ENCODE peak calls at places on chromosome 12, in ten cellular contexts. O is EL; Q is naive thymus-derived CD8-positive, alpha-beta T cell; C is Right ventricle myocardium superior; A is fibroblast of pulmonary artery; X is NCI-H2081; D is HTR-8/SVneo; L is nephron progenitor cell; S is lung microvascular endothelial cell; W is neural crest cell. R is an unnamed sample.

GRCh38 chr12:58069268-58069967 is 128.1 kb downstream of the ATP23 start:
- DNase-seq in O (peak), Q (no peak), C (no peak), A (peak), X (no peak), D (no peak), L (no peak), S (no peak), W (no peak), R (no peak)

GRCh38 chr12:62934799-62935674 is at the start of gene PPM1H:
- DNase-seq in O (peak), Q (peak), C (peak), A (peak), X (peak), D (peak), L (peak), S (peak), W (peak), R (peak)

GRCh38 chr12:75542942-75543341 is 31.5 kb upstream of the KRR1 start:
- DNase-seq in O (no peak), Q (no peak), C (no peak), A (peak), X (no peak), D (no peak), L (no peak), S (no peak), W (no peak), R (no peak)

GRCh38 chr12:49838973-49839633 is 3.8 kb downstream of the BCDIN3D start:
- DNase-seq in O (peak), Q (peak), C (no peak), A (peak), X (peak), D (peak), L (peak), S (peak), W (peak), R (peak)

GRCh38 chr12:70920891-70921290 is 353 bp upstream of the PTPRR start:
- DNase-seq in O (no peak), Q (no peak), C (no peak), A (no peak), X (no peak), D (no peak), L (no peak), S (no peak), W (no peak), R (no peak)

GRCh38 chr12:132600048-132601032 is 10.0 kb downstream of the LRCOL1 start:
- DNase-seq in O (peak), Q (peak), C (peak), A (peak), X (peak), D (no peak), L (peak), S (peak), W (peak), R (peak)

GRCh38 chr12:100959481-100959880 is 164.9 kb downstream of the ANO4 start:
- DNase-seq in O (peak), Q (no peak), C (no peak), A (peak), X (no peak), D (peak), L (no peak), S (peak), W (no peak), R (no peak)

GRCh38 chr12:57712671-57713070 is 18.7 kb downstream of the OS9 start:
- DNase-seq in O (no peak), Q (no peak), C (no peak), A (no peak), X (no peak), D (no peak), L (no peak), S (no peak), W (no peak), R (no peak)

GRCh38 chr12:101027200-101027599 is 182.8 kb downstream of the SLC5A8 start:
- DNase-seq in O (no peak), Q (no peak), C (no peak), A (no peak), X (no peak), D (no peak), L (peak), S (no peak), W (no peak), R (no peak)

GRCh38 chr12:57452181-57452936 is 2.7 kb upstream of the INHBE start:
- DNase-seq in O (peak), Q (no peak), C (no peak), A (peak), X (no peak), D (peak), L (no peak), S (no peak), W (no peak), R (no peak)

GRCh38 chr12:121958521-121959240 is 40.3 kb downstream of the CFAP251 start:
- DNase-seq in O (peak), Q (no peak), C (no peak), A (peak), X (no peak), D (no peak), L (no peak), S (no peak), W (no peak), R (no peak)

GRCh38 chr12:26787125-26787495 is 45.9 kb downstream of the ITPR2 start:
- DNase-seq in O (peak), Q (no peak), C (no peak), A (peak), X (no peak), D (peak), L (no peak), S (peak), W (no peak), R (no peak)

GRCh38 chr12:58980768-58981167 is 60.5 kb upstream of the LRIG3 start:
- DNase-seq in O (no peak), Q (no peak), C (no peak), A (no peak), X (no peak), D (no peak), L (no peak), S (no peak), W (no peak), R (no peak)

GRCh38 chr12:124328116-124328515 is 33.2 kb downstream of the RFLNA start:
- DNase-seq in O (no peak), Q (no peak), C (peak), A (no peak), X (no peak), D (no peak), L (no peak), S (no peak), W (no peak), R (no peak)